ENCODE peak calls at places on chromosomes 16 and 17, in seven cellular contexts. R is naive thymus-derived CD4-positive, alpha-beta T cell; J is A549; B is mucosa of descending colon; U is fibroblast of lung; F is prostate gland; A is DND-41. I is an unnamed sample. For H3K9me3, the result is how much of the 10 kb centered on the place peaks cover.

GRCh38 chr17:16328997-16329396 is 24.3 kb downstream of the CENPV start:
- DNase-seq in R (no peak), J (no peak), B (no peak), U (no peak), F (no peak), A (no peak), I (no peak)

GRCh38 chr16:11395008-11395948 is 50.0 kb downstream of the RMI2 start:
- DNase-seq in R (no peak), J (no peak), B (no peak), U (no peak), F (peak), A (no peak), I (no peak)

GRCh38 chr17:45128989-45129388 is 3.3 kb downstream of the PLCD3 start:
- DNase-seq in R (no peak), J (no peak), B (no peak), U (no peak), F (no peak), A (no peak), I (no peak)

GRCh38 chr17:18319604-18320256 is 4.6 kb downstream of the SMCR8 start:
- DNase-seq in R (no peak), J (peak), B (no peak), U (peak), F (peak), A (peak), I (no peak)

GRCh38 chr16:87581867-87582220 is 20.5 kb upstream of the JPH3 start:
- DNase-seq in R (no peak), J (peak), B (peak), U (peak), F (peak), A (no peak), I (no peak)

GRCh38 chr16:3654249-3654991 is at the start of gene DNASE1:
- DNase-seq in R (peak), J (peak), B (peak), U (peak), F (no peak), A (peak), I (peak)

GRCh38 chr16:27738596-27738995 is 188.7 kb downstream of the KATNIP start:
- DNase-seq in R (no peak), J (no peak), B (no peak), U (no peak), F (no peak), A (no peak), I (no peak)

GRCh38 chr16:86365513-86366040 is 144.8 kb upstream of the FOXF1 start:
- DNase-seq in R (no peak), J (no peak), B (no peak), U (peak), F (no peak), A (no peak), I (no peak)

GRCh38 chr16:7090628-7091115 is 242.0 kb upstream of the RBFOX1 start:
- DNase-seq in R (no peak), J (no peak), B (no peak), U (no peak), F (no peak), A (no peak), I (no peak)

GRCh38 chr17:60229189-60229802 is 79.5 kb downstream of the CA4 start:
- DNase-seq in R (no peak), J (peak), B (no peak), U (peak), F (no peak), A (no peak), I (no peak)

GRCh38 chr17:59727817-59728533 is 20.5 kb downstream of the VMP1 start:
- DNase-seq in R (no peak), J (no peak), B (no peak), U (no peak), F (no peak), A (no peak), I (no peak)

GRCh38 chr17:39626171-39626670 is 531 bp upstream of the PPP1R1B start:
- DNase-seq in R (no peak), J (no peak), B (no peak), U (no peak), F (no peak), A (no peak), I (no peak)

GRCh38 chr16:84115919-84116719 is 623 bp downstream of the MBTPS1 start:
- DNase-seq in R (no peak), J (peak), B (no peak), U (peak), F (peak), A (peak), I (peak)

GRCh38 chr16:57146735-57147134 is 39.1 kb downstream of the PSME3IP1 start:
- DNase-seq in R (no peak), J (peak), B (no peak), U (no peak), F (no peak), A (no peak), I (no peak)

GRCh38 chr17:46842835-46843234 is 8.5 kb upstream of the WNT9B start:
- DNase-seq in R (no peak), J (peak), B (no peak), U (no peak), F (no peak), A (peak), I (no peak)

GRCh38 chr16:84505249-84506156 is 1.0 kb upstream of the MEAK7 start:
- DNase-seq in R (no peak), J (no peak), B (peak), U (no peak), F (no peak), A (no peak), I (peak)

GRCh38 chr17:62680541-62681052 is 53.1 kb downstream of the MRC2 start:
- DNase-seq in R (no peak), J (no peak), B (peak), U (no peak), F (no peak), A (no peak), I (no peak)

GRCh38 chr16:9258423-9259051 is 167.1 kb downstream of the HAPSTR1 start:
- DNase-seq in R (no peak), J (peak), B (peak), U (peak), F (peak), A (peak), I (no peak)

GRCh38 chr17:61307905-61308886 is 91.4 kb upstream of the TBX2 start:
- DNase-seq in R (no peak), J (peak), B (no peak), U (peak), F (no peak), A (no peak), I (no peak)

GRCh38 chr17:20930065-20930760 is 112.6 kb downstream of the USP22 start:
- DNase-seq in R (no peak), J (no peak), B (no peak), U (no peak), F (no peak), A (no peak), I (no peak)

GRCh38 chr16:49969356-49970030 is 55.5 kb upstream of the CNEP1R1 start:
- DNase-seq in R (no peak), J (no peak), B (no peak), U (peak), F (no peak), A (no peak), I (no peak)

GRCh38 chr17:42512733-42513251 is 23.2 kb upstream of the NAGLU start:
- DNase-seq in R (no peak), J (no peak), B (no peak), U (peak), F (no peak), A (no peak), I (no peak)

GRCh38 chr16:80984124-80984892 is 22.4 kb downstream of the CMC2 start:
- DNase-seq in R (no peak), J (peak), B (no peak), U (no peak), F (no peak), A (no peak), I (no peak)

GRCh38 chr16:86051376-86052114 is 152.6 kb downstream of the IRF8 start:
- DNase-seq in R (no peak), J (no peak), B (no peak), U (no peak), F (no peak), A (no peak), I (no peak)

GRCh38 chr16:20348365-20349185 is 3.9 kb downstream of the UMOD start:
- DNase-seq in R (no peak), J (no peak), B (peak), U (no peak), F (peak), A (no peak), I (peak)

GRCh38 chr16:81765111-81765919 is 13.8 kb upstream of the PLCG2 start:
- DNase-seq in R (no peak), J (no peak), B (no peak), U (no peak), F (no peak), A (no peak), I (no peak)

GRCh38 chr16:87446479-87446878 is 46.3 kb downstream of the ZCCHC14 start:
- DNase-seq in R (no peak), J (no peak), B (no peak), U (no peak), F (no peak), A (no peak), I (no peak)

GRCh38 chr17:9115446-9116265 is 94.3 kb downstream of the NTN1 start:
- DNase-seq in R (peak), J (peak), B (peak), U (peak), F (peak), A (no peak), I (peak)

DNA sequence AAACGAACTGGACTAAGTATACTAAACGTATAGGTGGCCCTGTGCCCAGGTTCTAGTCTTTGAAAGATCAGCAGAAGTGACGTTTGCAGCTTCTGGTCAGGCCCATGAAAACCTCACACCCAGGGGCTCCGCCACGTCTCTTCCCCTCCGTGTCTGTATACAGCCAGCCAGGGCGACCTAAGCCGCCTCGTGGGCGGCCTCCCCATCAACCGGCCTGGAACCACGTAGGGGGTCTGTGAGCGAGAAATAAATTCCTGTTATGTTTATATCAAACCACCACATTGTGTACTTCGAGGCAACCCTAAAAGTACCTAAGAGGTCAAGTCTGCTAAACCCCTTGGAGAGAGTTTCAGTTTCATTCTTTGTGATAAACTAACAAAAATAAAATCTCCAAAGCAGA is 6.8 kb downstream of the TK1 start:
- DNase-seq in R (no peak), J (no peak), B (no peak), U (peak), F (no peak), A (no peak), I (no peak)
- H3K9me3 ChIP-seq in R (under half), J (under half), B (under half), U (under half), F (under half), A (under half), I (under half)

GRCh38 chr16:10338426-10338825 is 47.4 kb upstream of the ATF7IP2 start:
- DNase-seq in R (no peak), J (no peak), B (no peak), U (no peak), F (no peak), A (peak), I (no peak)
- H3K9me3 ChIP-seq in R (under half), J (under half), B (under half), U (under half), F (under half), A (under half), I (under half)

DNA sequence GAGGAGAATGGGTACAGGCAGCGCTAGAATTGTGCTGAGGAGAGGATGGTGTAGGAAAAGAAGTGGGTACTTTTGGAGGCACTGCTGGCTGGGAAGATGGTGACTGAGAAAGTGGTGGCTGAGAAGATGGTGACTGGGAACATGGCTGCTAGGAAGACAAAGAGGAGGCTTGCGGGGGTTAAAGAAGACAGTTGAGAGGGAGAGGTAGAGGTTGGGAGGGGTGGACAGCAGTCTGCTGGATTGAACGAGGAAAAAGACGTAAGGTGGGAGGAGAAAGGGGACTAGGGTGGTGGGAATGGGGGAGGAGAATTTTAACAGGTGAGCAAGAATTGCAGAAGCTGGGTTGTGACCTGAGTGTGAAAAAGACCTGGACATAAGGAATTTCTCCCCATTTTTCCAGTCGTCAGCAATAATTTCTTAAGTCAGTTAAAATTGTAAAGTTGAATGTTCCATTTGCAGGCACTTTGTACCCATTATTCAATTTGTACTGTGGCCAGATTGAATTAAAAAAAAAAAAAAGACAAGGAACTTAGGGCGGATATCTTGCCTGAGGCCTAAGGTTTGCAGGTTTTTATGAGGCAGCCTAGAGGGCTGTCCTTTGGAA is 2450.0 kb downstream of the TP53TG3F start:
- DNase-seq in R (no peak), J (no peak), B (no peak), U (no peak), F (no peak), A (no peak), I (no peak)
- H3K9me3 ChIP-seq in R (under half), J (under half), B (half or more), U (under half), F (under half), A (under half), I (under half)

GRCh38 chr17:83110755-83111154 is 31.3 kb downstream of the METRNL start:
- DNase-seq in R (no peak), J (no peak), B (no peak), U (peak), F (no peak), A (no peak), I (no peak)
- H3K9me3 ChIP-seq in R (under half), J (under half), B (under half), U (under half), F (under half), A (under half), I (under half)

GRCh38 chr16:847151-847550 is 46.6 kb upstream of the GNG13 start:
- DNase-seq in R (no peak), J (no peak), B (no peak), U (no peak), F (no peak), A (no peak), I (no peak)
- H3K9me3 ChIP-seq in R (under half), J (under half), B (under half), U (under half), F (under half), A (under half), I (under half)

DNA sequence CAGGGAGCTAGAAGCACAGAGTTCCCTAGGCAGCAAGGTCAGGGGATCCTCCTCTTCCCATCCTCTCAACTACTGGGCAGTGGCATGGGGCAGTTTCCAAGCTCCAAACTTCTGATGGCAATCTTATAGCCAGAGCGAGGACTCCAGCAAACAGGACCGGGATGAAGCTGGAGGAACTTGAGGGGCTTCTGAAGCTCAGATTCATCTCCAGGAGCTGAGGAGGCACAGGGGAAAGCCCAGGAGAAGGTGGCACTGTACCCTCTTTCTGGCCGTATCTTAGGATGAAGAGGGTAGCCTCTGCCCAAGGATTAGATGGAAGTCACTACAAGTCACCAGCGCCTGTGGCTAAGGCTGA is 50.0 kb upstream of the RPL38 start:
- DNase-seq in R (no peak), J (no peak), B (no peak), U (no peak), F (no peak), A (no peak), I (no peak)
- H3K9me3 ChIP-seq in R (under half), J (under half), B (under half), U (under half), F (under half), A (under half), I (under half)